ENCODE peak calls at places on chromosomes 16 and 17, in eight cellular contexts. Y is prostate gland; G is activated B cell treated with CpG ODN at 0.5 μM for 24 hours; R is H9; Z is CD8-positive, alpha-beta T cell; F is uterus; A is AG04450; O is fibroblast of lung. J is an unnamed sample.

GRCh38 chr16:58196898-58197313 is 1.0 kb downstream of the CSNK2A2 start:
- DNase-seq in Y (no peak), G (no peak), R (no peak), Z (no peak), F (no peak), A (no peak), O (peak), J (no peak)

GRCh38 chr16:52068447-52069074 is 478.4 kb downstream of the TOX3 start:
- DNase-seq in Y (peak), G (no peak), R (peak), Z (no peak), F (no peak), A (no peak), O (peak), J (no peak)

GRCh38 chr17:1019451-1019850 is 22.5 kb downstream of the TIMM22 start:
- DNase-seq in Y (no peak), G (no peak), R (no peak), Z (no peak), F (no peak), A (no peak), O (no peak), J (no peak)

GRCh38 chr17:64240741-64241347 is 22.2 kb downstream of the TEX2 start:
- DNase-seq in Y (peak), G (no peak), R (no peak), Z (no peak), F (peak), A (peak), O (peak), J (no peak)

GRCh38 chr17:80118601-80119270 is 17.4 kb downstream of the GAA start:
- DNase-seq in Y (no peak), G (peak), R (peak), Z (no peak), F (no peak), A (no peak), O (no peak), J (no peak)

GRCh38 chr17:5364156-5364555 is 55.3 kb downstream of the NUP88 start:
- DNase-seq in Y (no peak), G (no peak), R (no peak), Z (no peak), F (no peak), A (peak), O (peak), J (no peak)

GRCh38 chr16:86756882-86757703 is 178.7 kb downstream of the FOXL1 start:
- DNase-seq in Y (no peak), G (no peak), R (no peak), Z (no peak), F (no peak), A (no peak), O (peak), J (no peak)

GRCh38 chr16:27123795-27124194 is 57.1 kb downstream of the C16orf82 start:
- DNase-seq in Y (no peak), G (no peak), R (no peak), Z (no peak), F (no peak), A (no peak), O (no peak), J (no peak)

GRCh38 chr17:8685396-8685795 is 54.9 kb upstream of the MYH10 start:
- DNase-seq in Y (no peak), G (no peak), R (no peak), Z (no peak), F (no peak), A (no peak), O (peak), J (no peak)

GRCh38 chr16:30458561-30459394 is 13.1 kb upstream of the SEPHS2 start:
- DNase-seq in Y (no peak), G (peak), R (no peak), Z (peak), F (no peak), A (no peak), O (no peak), J (no peak)

GRCh38 chr16:31350275-31351005 is 4.5 kb upstream of the ITGAX start:
- DNase-seq in Y (no peak), G (no peak), R (no peak), Z (no peak), F (no peak), A (no peak), O (no peak), J (no peak)

GRCh38 chr17:57553991-57554825 is 190.9 kb downstream of the CCDC182 start:
- DNase-seq in Y (no peak), G (no peak), R (peak), Z (no peak), F (no peak), A (no peak), O (peak), J (no peak)

GRCh38 chr16:1300664-1301476 is 8.6 kb upstream of the UBE2I start:
- DNase-seq in Y (peak), G (peak), R (peak), Z (peak), F (no peak), A (no peak), O (no peak), J (no peak)

DNA sequence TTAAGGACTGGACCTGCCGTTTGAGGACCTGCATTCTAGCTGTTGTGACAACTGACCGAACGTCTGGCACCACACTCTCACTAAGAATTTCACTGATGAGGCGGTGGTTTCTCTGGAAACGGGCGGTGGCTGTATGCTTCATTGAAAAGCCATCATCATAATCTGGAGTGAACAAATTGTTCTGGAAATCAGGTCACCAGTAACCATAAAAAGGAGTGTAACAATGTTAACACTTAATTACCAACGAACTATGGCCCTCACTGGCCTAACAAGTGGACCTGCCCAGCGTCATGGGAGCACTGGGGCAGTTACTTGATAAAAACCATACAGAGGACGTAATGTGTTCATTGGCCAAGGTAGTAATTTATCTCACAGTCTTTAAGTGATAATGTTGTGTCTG is 15.4 kb downstream of the SMARCE1 start:
- DNase-seq in Y (no peak), G (no peak), R (no peak), Z (no peak), F (no peak), A (no peak), O (no peak), J (no peak)
- TF ChIP-seq CTCF in Y (no peak), G (no peak), R (no peak), Z (no peak), F (no peak), A (no peak), O (no peak), J (no peak)

GRCh38 chr17:55710410-55710809 is 12.3 kb downstream of the TMEM100 start:
- DNase-seq in Y (no peak), G (no peak), R (no peak), Z (no peak), F (no peak), A (no peak), O (no peak), J (no peak)

GRCh38 chr17:55710829-55711496 is 11.7 kb downstream of the TMEM100 start:
- DNase-seq in Y (no peak), G (no peak), R (no peak), Z (no peak), F (no peak), A (no peak), O (no peak), J (no peak)

GRCh38 chr17:55709440-55709839 is 13.2 kb downstream of the TMEM100 start:
- DNase-seq in Y (no peak), G (no peak), R (no peak), Z (no peak), F (no peak), A (no peak), O (no peak), J (no peak)

GRCh38 chr17:55708575-55708974 is 14.1 kb downstream of the TMEM100 start:
- DNase-seq in Y (no peak), G (no peak), R (no peak), Z (no peak), F (no peak), A (no peak), O (no peak), J (no peak)

DNA sequence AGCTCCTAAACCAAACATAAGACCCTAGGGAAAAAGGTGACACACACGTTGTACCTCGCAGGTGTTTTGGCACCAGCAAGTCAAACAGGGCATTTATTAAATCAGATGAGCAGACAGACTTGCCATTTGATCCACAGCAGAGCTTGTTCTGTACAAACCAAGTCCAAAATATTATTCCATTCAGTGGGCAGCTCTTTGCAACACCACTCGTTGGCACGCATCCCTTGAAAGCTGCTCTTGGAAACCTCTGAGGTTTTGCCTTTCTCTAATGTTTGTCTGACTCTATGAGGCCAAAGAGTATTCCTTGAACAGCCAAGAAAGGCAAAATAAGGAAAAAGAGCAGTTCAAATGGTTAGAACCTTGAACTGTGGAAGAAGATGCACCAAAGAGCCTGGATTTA is 12.7 kb downstream of the TMEM100 start:
- DNase-seq in Y (no peak), G (no peak), R (no peak), Z (no peak), F (no peak), A (no peak), O (no peak), J (no peak)
- TF ChIP-seq CTCF in Y (no peak), G (no peak), R (no peak), Z (no peak), F (no peak), A (no peak), O (no peak), J (no peak)

GRCh38 chr16:74226361-74226979 is 70.1 kb upstream of the PSMD7 start:
- DNase-seq in Y (no peak), G (no peak), R (no peak), Z (no peak), F (no peak), A (no peak), O (peak), J (no peak)
- TF ChIP-seq CTCF in Y (no peak), G (no peak), R (peak), Z (no peak), F (peak), A (peak), O (peak), J (peak)

GRCh38 chr17:48066656-48067055 is 18.5 kb downstream of the NFE2L1 start:
- DNase-seq in Y (no peak), G (no peak), R (no peak), Z (no peak), F (no peak), A (no peak), O (no peak), J (no peak)
- TF ChIP-seq CTCF in Y (no peak), G (no peak), R (peak), Z (no peak), F (no peak), A (no peak), O (peak), J (no peak)

DNA sequence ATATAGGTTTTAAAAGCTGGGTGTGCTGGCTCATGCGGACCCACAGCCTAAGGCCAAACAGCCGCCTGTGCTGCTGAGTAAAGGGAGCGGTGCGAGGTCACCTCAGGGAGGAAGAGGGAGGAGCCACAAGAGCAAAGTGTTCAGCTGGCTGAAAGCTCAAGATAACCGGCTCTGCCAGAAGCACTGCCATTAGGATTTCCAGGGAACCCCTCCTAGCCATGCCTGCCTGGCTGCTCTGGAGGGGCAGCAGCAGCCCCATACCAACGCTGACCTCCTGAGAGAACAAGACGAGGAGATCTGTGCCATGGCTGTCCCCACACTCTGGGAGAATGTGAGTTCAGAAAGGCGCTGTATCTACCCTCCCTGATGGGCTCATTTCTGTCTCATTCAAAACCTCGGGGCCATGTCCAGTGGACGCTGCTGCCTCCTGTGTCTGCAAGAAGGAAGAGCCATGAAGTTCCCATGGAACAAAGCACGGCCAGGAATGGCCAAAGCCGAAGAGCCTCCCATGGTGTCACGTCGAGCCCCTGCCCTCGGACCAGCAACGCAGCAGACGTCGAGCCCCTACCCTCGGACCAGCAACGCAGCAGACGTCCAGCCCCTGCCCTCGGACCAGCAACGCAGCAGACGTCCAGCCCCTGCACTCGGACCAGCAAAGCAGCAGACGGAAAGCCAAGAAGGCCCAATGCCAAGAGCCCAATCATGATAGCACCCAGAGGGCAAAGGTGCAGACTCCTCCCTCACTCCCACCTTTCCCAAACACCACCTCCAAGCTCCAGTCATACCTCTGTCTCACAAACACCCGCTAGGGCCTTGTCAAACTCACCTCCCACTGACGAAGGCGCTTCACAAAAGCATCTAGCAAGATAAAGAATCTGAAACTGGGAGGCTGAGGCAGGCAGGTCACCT is 107.0 kb downstream of the ANKRD11 start:
- DNase-seq in Y (peak), G (no peak), R (peak), Z (no peak), F (no peak), A (no peak), O (peak), J (no peak)
- TF ChIP-seq CTCF in Y (no peak), G (no peak), R (peak), Z (no peak), F (no peak), A (peak), O (peak), J (no peak)

DNA sequence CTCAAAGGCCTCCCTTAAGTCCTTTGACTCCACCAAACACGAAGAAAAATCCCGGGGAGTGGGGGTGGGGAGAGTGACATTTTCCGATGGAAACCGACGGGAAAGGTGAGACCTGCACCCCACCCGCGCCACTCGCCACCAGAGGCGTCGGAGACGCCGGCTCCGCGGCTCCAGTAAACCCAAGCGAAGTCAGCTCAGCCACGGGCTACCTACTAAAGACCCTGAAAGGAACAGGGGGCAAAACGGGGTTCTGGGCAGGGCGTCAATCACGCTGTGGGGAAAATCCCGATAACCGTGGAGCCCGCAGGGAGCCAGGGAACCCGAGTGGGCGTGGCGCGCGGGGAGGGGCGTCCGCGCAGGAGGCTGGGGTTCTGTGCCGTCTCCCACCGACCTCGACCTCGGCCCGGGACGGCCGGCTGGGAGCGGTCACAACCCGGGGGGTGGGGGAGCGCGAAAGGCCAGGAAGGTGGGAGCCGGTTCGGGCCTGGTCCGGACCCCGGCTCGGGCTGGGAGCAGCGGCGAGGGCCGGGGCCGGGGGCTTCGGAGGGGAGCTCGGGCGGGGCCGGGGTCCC is 565 bp downstream of the WDR45B start:
- DNase-seq in Y (no peak), G (peak), R (no peak), Z (peak), F (peak), A (no peak), O (no peak), J (no peak)
- TF ChIP-seq CTCF in Y (no peak), G (no peak), R (no peak), Z (peak), F (no peak), A (peak), O (peak), J (no peak)

J was measured in mesothelial cell of epicardium.